ENCODE peak calls at places on chromosomes 5 and 9, in four cellular contexts. N is K562, T is SK-N-SH, I is HepG2. G is an unnamed sample.

GRCh38 chr5:37847978-37848425 is 8.2 kb upstream of the GDNF start:
- DNase-seq in N (no peak), T (no peak), I (peak), G (no peak)

GRCh38 chr9:133989554-133990365 is 2.4 kb downstream of the VAV2 start:
- DNase-seq in N (no peak), T (no peak), I (no peak), G (no peak)

GRCh38 chr5:118450924-118451332 is 537.4 kb downstream of the DTWD2 start:
- DNase-seq in N (no peak), T (no peak), I (no peak), G (no peak)

GRCh38 chr9:27634879-27635278 is 61.6 kb upstream of the C9orf72 start:
- DNase-seq in N (no peak), T (no peak), I (no peak), G (no peak)

GRCh38 chr5:93252165-93252564 is 328.9 kb downstream of the NR2F1-AS1 start:
- DNase-seq in N (no peak), T (no peak), I (peak), G (no peak)

GRCh38 chr5:110209401-110209800 is 517.1 kb downstream of the TMEM232 start:
- DNase-seq in N (no peak), T (no peak), I (no peak), G (no peak)

GRCh38 chr9:81680006-81680405 is 9.3 kb downstream of the TLE1 start:
- DNase-seq in N (no peak), T (no peak), I (no peak), G (no peak)

GRCh38 chr5:175847503-175847902 is 23.9 kb upstream of the CPLX2 start:
- DNase-seq in N (peak), T (no peak), I (peak), G (peak)

GRCh38 chr5:109989994-109990722 is 300.4 kb downstream of the MAN2A1 start:
- DNase-seq in N (no peak), T (no peak), I (peak), G (no peak)

GRCh38 chr5:20972419-20972925 is 984.5 kb upstream of the CDH18 start:
- DNase-seq in N (no peak), T (peak), I (peak), G (no peak)

GRCh38 chr5:78243639-78244038 is 50.9 kb downstream of the AP3B1 start:
- DNase-seq in N (no peak), T (no peak), I (no peak), G (no peak)

GRCh38 chr9:36877239-36877638 is 156.8 kb downstream of the PAX5 start:
- DNase-seq in N (no peak), T (no peak), I (no peak), G (no peak)

GRCh38 chr5:151480384-151480783 is 33.0 kb downstream of the SLC36A1 start:
- DNase-seq in N (no peak), T (no peak), I (no peak), G (no peak)

GRCh38 chr5:43303242-43303641 is 10.0 kb downstream of the HMGCS1 start:
- DNase-seq in N (no peak), T (no peak), I (no peak), G (no peak)

GRCh38 chr9:120091206-120091605 is 488.8 kb downstream of the CDK5RAP2 start:
- DNase-seq in N (no peak), T (no peak), I (no peak), G (no peak)

GRCh38 chr5:154302181-154302580 is 111.6 kb downstream of the GALNT10 start:
- DNase-seq in N (no peak), T (no peak), I (no peak), G (no peak)

GRCh38 chr5:151214614-151215545 is 9.0 kb downstream of the CCDC69 start:
- DNase-seq in N (no peak), T (no peak), I (peak), G (peak)

GRCh38 chr5:40124367-40124766 is 555.3 kb upstream of the PTGER4 start:
- DNase-seq in N (no peak), T (no peak), I (no peak), G (no peak)

GRCh38 chr5:155871623-155872022 is 455.3 kb upstream of the SGCD start:
- DNase-seq in N (no peak), T (no peak), I (no peak), G (no peak)

GRCh38 chr5:66745297-66745696 is 149.1 kb downstream of the MAST4 start:
- DNase-seq in N (no peak), T (no peak), I (no peak), G (no peak)

GRCh38 chr9:38359689-38360385 is 32.7 kb upstream of the ALDH1B1 start:
- DNase-seq in N (no peak), T (no peak), I (no peak), G (no peak)

GRCh38 chr5:33115467-33115866 is 325.3 kb upstream of the TARS1 start:
- DNase-seq in N (no peak), T (no peak), I (no peak), G (no peak)

GRCh38 chr9:87201316-87201715 is 254.0 kb upstream of the GAS1 start:
- DNase-seq in N (no peak), T (no peak), I (no peak), G (no peak)

GRCh38 chr5:179131886-179132585 is 71.9 kb downstream of the ZNF354C start:
- DNase-seq in N (no peak), T (no peak), I (no peak), G (no peak)

GRCh38 chr9:104256710-104257091 is 162.6 kb downstream of the SMC2 start:
- DNase-seq in N (no peak), T (no peak), I (no peak), G (no peak)

GRCh38 chr5:68047035-68047434 is 168.5 kb upstream of the PIK3R1 start:
- DNase-seq in N (no peak), T (no peak), I (no peak), G (no peak)

GRCh38 chr9:98805506-98806272 is 1.8 kb upstream of the GALNT12 start:
- DNase-seq in N (no peak), T (no peak), I (no peak), G (no peak)

GRCh38 chr9:123402981-123403509 is 47.0 kb downstream of the CRB2 start:
- DNase-seq in N (no peak), T (no peak), I (no peak), G (no peak)

GRCh38 chr5:149127394-149127955 is 13.8 kb upstream of the ABLIM3 start:
- DNase-seq in N (no peak), T (no peak), I (no peak), G (no peak)

GRCh38 chr9:79489241-79490000 is 82.3 kb upstream of the TLE4 start:
- DNase-seq in N (no peak), T (no peak), I (peak), G (no peak)

GRCh38 chr9:96008502-96009222 is 133.2 kb downstream of the ERCC6L2 start:
- DNase-seq in N (no peak), T (no peak), I (no peak), G (no peak)

GRCh38 chr5:78497573-78498533 is 137.4 kb downstream of the SCAMP1 start:
- DNase-seq in N (no peak), T (no peak), I (no peak), G (no peak)

GRCh38 chr5:62538017-62538942 is 40.3 kb upstream of the LRRC70 start:
- DNase-seq in N (peak), T (no peak), I (peak), G (no peak)

GRCh38 chr5:142939884-142940283 is 169.7 kb downstream of the ARHGAP26 start:
- DNase-seq in N (no peak), T (no peak), I (no peak), G (no peak)

GRCh38 chr5:83000448-83000847 is 76.7 kb downstream of the TMEM167A start:
- DNase-seq in N (no peak), T (no peak), I (no peak), G (no peak)

GRCh38 chr5:75465480-75465879 is 45.9 kb downstream of the CERT1 start:
- DNase-seq in N (no peak), T (no peak), I (no peak), G (no peak)

GRCh38 chr9:20405086-20405485 is 217.2 kb downstream of the MLLT3 start:
- DNase-seq in N (no peak), T (no peak), I (no peak), G (no peak)

GRCh38 chr5:64210866-64211265 is 45.2 kb downstream of the RNF180 start:
- DNase-seq in N (no peak), T (no peak), I (no peak), G (no peak)

GRCh38 chr5:64213568-64213967 is 47.9 kb downstream of the RNF180 start:
- DNase-seq in N (no peak), T (no peak), I (no peak), G (no peak)

GRCh38 chr5:64209353-64209752 is 43.7 kb downstream of the RNF180 start:
- DNase-seq in N (no peak), T (no peak), I (no peak), G (no peak)

DNA sequence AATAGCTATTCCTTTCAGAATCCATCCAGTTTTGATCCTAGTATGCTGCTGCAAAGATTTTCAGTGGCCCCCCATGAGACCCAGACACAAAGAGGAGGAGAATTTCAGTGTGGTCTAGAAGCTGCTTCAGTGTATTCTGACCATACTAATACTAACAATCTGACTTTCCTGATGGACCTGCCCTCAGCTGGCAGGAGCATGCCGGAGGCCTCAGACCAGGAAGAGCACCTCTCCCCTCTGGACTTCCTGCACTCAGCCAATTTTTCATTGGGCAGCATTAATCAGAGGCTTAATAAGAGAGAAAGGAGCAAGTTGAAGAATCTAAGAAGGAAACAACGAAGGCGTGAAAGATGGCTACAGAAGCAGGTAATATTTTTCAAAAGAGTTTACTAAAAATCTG is 48.5 kb downstream of the RNF180 start:
- DNase-seq in N (no peak), T (no peak), I (no peak), G (no peak)
- TF ChIP-seq TAF1 in N (no peak), T (no peak), I (no peak), G (no peak)

DNA sequence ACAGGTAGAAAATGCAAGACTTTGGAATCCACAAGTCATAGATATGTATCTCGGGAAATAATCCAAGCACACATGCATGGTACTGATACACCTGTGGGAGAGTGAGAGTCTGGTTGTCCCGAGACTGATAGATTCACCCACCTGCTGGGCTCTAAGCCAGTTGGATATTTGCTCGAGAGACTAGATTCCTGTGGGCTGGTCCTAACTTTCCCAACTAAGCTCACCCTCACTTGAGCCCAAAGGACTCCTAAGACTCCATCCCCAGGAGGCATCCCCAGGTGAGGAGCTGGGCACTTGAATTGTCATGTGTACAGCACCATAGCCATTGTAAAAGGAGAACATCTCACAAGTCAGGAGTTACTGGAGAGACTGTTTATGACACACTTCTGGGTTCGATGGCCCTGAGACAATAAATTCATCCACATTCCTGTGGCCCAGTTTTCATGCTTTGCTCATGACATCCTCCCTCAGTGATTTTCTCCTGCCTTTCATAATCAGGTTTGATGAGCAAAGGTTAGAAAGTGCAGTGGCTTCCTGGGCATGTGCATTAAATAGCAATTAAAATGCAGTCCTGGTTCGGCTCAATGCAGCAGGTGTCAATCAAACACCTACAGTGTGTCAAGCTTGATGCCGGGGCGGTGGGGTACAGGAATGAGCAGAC is 18.1 kb downstream of the SLC1A1 start:
- DNase-seq in N (no peak), T (no peak), I (no peak), G (no peak)
- TF ChIP-seq TAF1 in N (no peak), T (no peak), I (no peak), G (no peak)

GRCh38 chr5:181131514-181131913 is 545 bp upstream of the OR2V1 start:
- DNase-seq in N (no peak), T (no peak), I (no peak), G (no peak)

GRCh38 chr5:181134259-181134658 is 3.3 kb upstream of the OR2V1 start:
- DNase-seq in N (no peak), T (no peak), I (no peak), G (no peak)

GRCh38 chr5:181136361-181136955 is 5.5 kb upstream of the OR2V1 start:
- DNase-seq in N (no peak), T (no peak), I (no peak), G (no peak)

GRCh38 chr5:181133083-181133482 is 2.1 kb upstream of the OR2V1 start:
- DNase-seq in N (no peak), T (no peak), I (no peak), G (no peak)

DNA sequence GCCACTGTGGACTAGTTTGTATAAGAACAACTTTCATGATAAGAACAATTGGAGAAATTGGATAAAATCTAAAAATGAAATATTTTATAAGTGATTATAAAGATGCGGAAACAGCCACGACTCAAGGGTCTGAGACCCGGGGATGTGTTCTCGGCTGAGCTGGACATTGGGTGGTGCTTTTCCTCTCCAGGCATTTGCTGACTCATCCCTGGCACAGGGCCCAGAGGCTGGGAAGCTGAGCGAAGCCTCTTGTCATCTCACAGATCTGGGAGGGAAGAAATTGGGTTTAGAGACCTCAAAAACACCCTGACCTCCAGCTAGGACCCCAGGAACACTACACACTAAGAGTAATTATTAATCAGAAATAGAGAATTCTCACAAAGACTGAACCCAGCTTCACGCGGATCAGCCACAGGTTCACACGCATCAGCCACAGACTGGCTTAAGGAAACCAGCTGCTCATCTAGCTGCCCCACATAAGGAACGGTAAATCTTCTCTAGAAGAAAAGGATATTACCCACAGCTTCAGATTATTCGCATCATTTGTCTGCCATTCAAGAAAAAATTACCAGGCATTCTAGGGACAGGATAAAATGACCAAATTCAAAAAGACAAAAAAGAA is 2.8 kb upstream of the OR2V1 start:
- DNase-seq in N (peak), T (no peak), I (peak), G (no peak)
- TF ChIP-seq TAF1 in N (peak), T (no peak), I (no peak), G (no peak)

DNA sequence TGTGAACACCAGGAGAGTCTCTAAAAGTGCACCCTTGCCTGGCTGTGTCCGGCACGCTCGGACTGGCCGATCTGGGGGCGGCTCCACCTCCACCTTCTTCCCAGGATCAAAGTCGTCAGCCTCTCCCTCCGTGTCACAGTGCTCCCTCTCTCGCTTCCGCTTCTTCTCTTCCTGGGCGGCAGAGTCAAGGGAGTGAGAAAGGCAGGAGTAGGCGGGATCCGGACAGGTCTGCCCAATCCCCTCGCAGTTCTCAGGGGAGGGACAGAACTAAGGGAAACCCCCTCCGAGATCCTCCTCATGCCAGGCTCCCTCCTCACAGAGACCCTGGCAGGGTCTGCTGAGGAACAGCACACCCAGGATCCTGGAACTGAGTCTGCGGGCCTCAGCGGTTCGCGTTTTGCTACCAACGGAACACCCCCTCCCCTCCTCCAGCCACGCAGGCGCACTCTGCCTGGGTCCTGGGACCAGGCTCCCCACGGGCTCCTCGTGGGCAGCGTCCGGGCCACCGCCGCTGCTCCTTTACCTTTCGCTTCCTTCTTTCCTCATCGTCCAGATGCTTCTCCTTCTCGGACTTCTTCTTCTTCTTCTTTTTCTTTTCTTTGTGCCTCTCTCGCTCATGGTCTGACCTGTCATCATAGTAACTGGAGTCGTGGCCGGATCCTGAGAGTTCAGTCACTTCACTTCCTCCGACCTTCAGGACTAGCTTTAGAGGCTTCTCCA is 1.3 kb downstream of the BRD9 start:
- DNase-seq in N (peak), T (peak), I (peak), G (no peak)
- TF ChIP-seq TAF1 in N (peak), T (no peak), I (no peak), G (no peak)

DNA sequence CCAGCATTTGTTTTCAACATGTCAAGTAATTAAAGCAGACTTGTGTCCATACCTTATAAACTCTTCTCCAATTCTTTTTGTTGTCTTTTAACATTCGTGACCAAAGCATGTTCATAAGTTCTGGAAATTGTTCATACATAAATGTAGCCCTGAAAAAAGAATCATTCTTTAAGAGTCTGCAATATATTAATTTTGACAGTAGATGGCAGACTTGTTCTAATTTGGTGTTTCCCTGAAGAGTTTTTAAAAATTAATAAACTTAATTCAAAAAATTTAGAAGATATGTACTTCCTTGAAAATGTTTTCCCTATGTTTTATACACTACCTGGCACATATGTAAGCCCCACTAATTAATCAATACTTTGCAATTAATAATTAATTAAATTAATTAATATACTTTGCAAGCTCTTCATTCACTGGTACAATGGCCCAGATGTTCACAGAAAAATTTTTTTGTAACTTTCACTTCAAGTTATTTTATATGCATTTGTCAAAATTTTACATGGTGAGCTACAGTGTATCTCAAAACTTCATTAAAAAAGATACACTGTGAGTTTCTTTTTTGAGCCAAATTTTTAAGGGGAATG is 42.2 kb downstream of the CLINT1 start:
- DNase-seq in N (no peak), T (no peak), I (no peak), G (no peak)
- TF ChIP-seq TAF1 in N (no peak), T (no peak), I (no peak), G (no peak)

DNA sequence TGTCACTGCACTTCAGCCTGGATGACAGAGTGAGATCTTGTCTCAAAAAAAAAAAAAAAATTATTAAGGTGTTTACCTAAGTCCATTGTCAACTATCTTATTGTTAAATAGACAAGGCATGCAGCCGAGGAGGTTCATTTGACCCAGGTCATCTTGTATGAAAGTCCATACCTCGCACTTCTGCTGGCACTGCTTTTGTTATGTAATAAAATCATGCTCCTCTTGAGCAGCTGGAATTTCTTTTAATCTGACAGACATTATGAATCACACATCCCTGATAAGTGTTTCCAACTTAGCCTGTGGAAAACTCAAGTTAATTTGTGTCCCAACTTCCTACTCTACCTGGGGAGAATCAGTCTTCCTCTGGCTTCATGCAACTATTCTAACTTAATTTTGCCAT is 315.6 kb upstream of the KLF4 start:
- DNase-seq in N (no peak), T (no peak), I (no peak), G (no peak)
- TF ChIP-seq TAF1 in N (no peak), T (no peak), I (no peak), G (no peak)

G was measured in GM12891.